ENCODE peak calls at places on chromosomes 13 and 19, in six cellular contexts. M is ACHN; C is foreskin fibroblast; W is COLO829; T is heart left ventricle; P is activated effector memory CD4-positive, alpha-beta T cell treated with Interleukin-2 at 50 U/mL for 16 hours. S is an unnamed sample.

GRCh38 chr19:3108775-3109174 is 14.6 kb downstream of the GNA11 start:
- DNase-seq in P (peak; percentile 57), M (peak; percentile 51), C (peak; percentile 33), T (no peak), W (no peak), S (peak; percentile 45)

GRCh38 chr13:111359237-111359915 is 38.9 kb downstream of the TEX29 start:
- DNase-seq in C (peak; percentile 23), M (no peak), P (no peak), T (no peak), W (no peak), S (no peak)

GRCh38 chr19:28701491-28701890 is 511.5 kb downstream of the UQCRFS1 start:
- DNase-seq in W (no peak), P (no peak), C (no peak), M (no peak), T (no peak), S (no peak)

GRCh38 chr13:63438951-63439350 is 2023.3 kb upstream of the PCDH20 start:
- DNase-seq in P (no peak), T (no peak), W (no peak), C (no peak), M (no peak), S (no peak)

GRCh38 chr13:44362394-44363040 is 11.1 kb upstream of the SERP2 start:
- DNase-seq in P (no peak), W (no peak), M (no peak), T (no peak), C (no peak), S (no peak)

GRCh38 chr13:50611117-50611781 is 232.2 kb downstream of the DLEU7 start:
- DNase-seq in W (no peak), T (no peak), M (no peak), C (no peak), P (no peak), S (peak; percentile 9)

GRCh38 chr13:32272021-32272695 is 43.0 kb downstream of the ZAR1L start:
- DNase-seq in M (no peak), P (no peak), C (no peak), T (no peak), W (no peak), S (no peak)

GRCh38 chr19:35355851-35356460 is 2.3 kb upstream of the FFAR3 start:
- DNase-seq in T (peak; percentile 33), W (no peak), P (no peak), M (no peak), C (no peak), S (no peak)

GRCh38 chr19:1990230-1991017 is 25.1 kb downstream of the BTBD2 start:
- DNase-seq in W (no peak), C (no peak), P (no peak), M (no peak), T (no peak), S (no peak)